ENCODE peak calls at places on chromosomes 7 and 10, in five cellular contexts. J, Z, W, U and G are unnamed samples.
A peak's percentile ranks its signal among the peaks of the same experiment; 100 is the strongest.

GRCh38 chr10:42783181-42783549 is 570 bp downstream of the BMS1 start:
- DNase-seq in J (peak; percentile 72), Z (no peak), W (peak; percentile 28), U (no peak), G (no peak)

GRCh38 chr7:132899833-132900232 is 182.1 kb downstream of the CHCHD3 start:
- DNase-seq in J (no peak), Z (no peak), W (peak; percentile 13), U (no peak), G (no peak)

GRCh38 chr7:120919466-120919865 is 31.1 kb upstream of the ING3 start:
- DNase-seq in J (no peak), Z (no peak), W (no peak), U (no peak), G (no peak)

GRCh38 chr7:157352506-157352905 is 15.7 kb downstream of the DNAJB6 start:
- DNase-seq in J (no peak), Z (no peak), W (no peak), U (no peak), G (peak; percentile 20)

GRCh38 chr7:115635367-115635766 is 395.2 kb downstream of the TFEC start:
- DNase-seq in J (no peak), Z (no peak), W (no peak), U (no peak), G (no peak)

GRCh38 chr7:139058963-139059362 is 23.1 kb upstream of the ZC3HAV1L start:
- DNase-seq in J (peak; percentile 28), Z (no peak), W (no peak), U (no peak), G (no peak)

GRCh38 chr7:76008156-76008687 is 13.8 kb upstream of the TMEM120A start:
- DNase-seq in J (no peak), Z (peak; percentile 17), W (no peak), U (no peak), G (no peak)

GRCh38 chr7:139482662-139483466 is 609 bp downstream of the KLRG2 start:
- DNase-seq in J (no peak), Z (no peak), W (peak; percentile 37), U (peak; percentile 86), G (no peak)

GRCh38 chr7:130838738-130839137 is 104.7 kb upstream of the KLF14 start:
- DNase-seq in J (peak; percentile 96), Z (no peak), W (peak; percentile 65), U (no peak), G (no peak)

GRCh38 chr10:106111241-106111640 is 1053.3 kb downstream of the SORCS1 start:
- DNase-seq in J (no peak), Z (no peak), W (no peak), U (no peak), G (no peak)

GRCh38 chr10:68992721-68993440 is 4.3 kb downstream of the KIFBP start:
- DNase-seq in J (peak; percentile 93), Z (no peak), W (no peak), U (no peak), G (no peak)

GRCh38 chr7:146740039-146740438 is 623.4 kb downstream of the CNTNAP2 start:
- DNase-seq in J (no peak), Z (no peak), W (no peak), U (no peak), G (no peak)

GRCh38 chr7:44269943-44270493 is 55.4 kb downstream of the CAMK2B start:
- DNase-seq in J (no peak), Z (no peak), W (no peak), U (no peak), G (no peak)

GRCh38 chr10:15045380-15045779 is 1.6 kb downstream of the OLAH start:
- DNase-seq in J (no peak), Z (no peak), W (no peak), U (no peak), G (no peak)

GRCh38 chr10:128087884-128088695 is 38.1 kb downstream of the MKI67 start:
- DNase-seq in J (no peak), Z (no peak), W (peak; percentile 24), U (peak; percentile 80), G (no peak)

GRCh38 chr7:26949319-26949718 is 84.9 kb upstream of the SKAP2 start:
- DNase-seq in J (no peak), Z (no peak), W (no peak), U (no peak), G (no peak)

GRCh38 chr10:8063128-8063908 is 8.8 kb downstream of the GATA3 start:
- DNase-seq in J (no peak), Z (no peak), W (no peak), U (peak; percentile 84), G (no peak)

GRCh38 chr7:47400741-47401206 is 181.1 kb downstream of the TNS3 start:
- DNase-seq in J (no peak), Z (no peak), W (no peak), U (peak; percentile 52), G (no peak)

GRCh38 chr7:3517344-3517743 is 216.3 kb downstream of the SDK1 start:
- DNase-seq in J (no peak), Z (no peak), W (no peak), U (no peak), G (no peak)

GRCh38 chr10:126581648-126582046 is 88.8 kb downstream of the C10orf90 start:
- DNase-seq in J (no peak), Z (no peak), W (no peak), U (no peak), G (no peak)

GRCh38 chr10:43211431-43212042 is 55.3 kb downstream of the RASGEF1A start:
- DNase-seq in J (no peak), Z (no peak), W (no peak), U (no peak), G (no peak)

GRCh38 chr7:150368884-150369739 is 490 bp downstream of the REPIN1 start:
- DNase-seq in J (peak; percentile 69), Z (peak; percentile 65), W (peak; percentile 78), U (peak; percentile 94), G (no peak)

GRCh38 chr7:17099083-17099973 is 199.1 kb upstream of the AHR start:
- DNase-seq in J (peak; percentile 52), Z (no peak), W (peak; percentile 93), U (no peak), G (no peak)

GRCh38 chr10:120260446-120260845 is 196.6 kb upstream of the PLPP4 start:
- DNase-seq in J (no peak), Z (no peak), W (no peak), U (no peak), G (no peak)

GRCh38 chr7:36514289-36515243 is 124.9 kb downstream of the ANLN start:
- DNase-seq in J (no peak), Z (no peak), W (no peak), U (peak; percentile 8), G (no peak)

GRCh38 chr7:142030294-142030693 is 34.6 kb downstream of the MGAM start:
- DNase-seq in J (no peak), Z (no peak), W (peak; percentile 37), U (no peak), G (no peak)

GRCh38 chr10:73018632-73019031 is 64.0 kb upstream of the PLA2G12B start:
- DNase-seq in J (no peak), Z (no peak), W (no peak), U (no peak), G (no peak)

GRCh38 chr7:90726623-90727022 is 130.5 kb downstream of the CDK14 start:
- DNase-seq in J (peak; percentile 62), Z (no peak), W (no peak), U (peak; percentile 55), G (no peak)

GRCh38 chr10:24814568-24815313 is 91.1 kb upstream of the ARHGAP21 start:
- DNase-seq in J (peak; percentile 68), Z (no peak), W (peak; percentile 63), U (no peak), G (no peak)
- H3K4me3 ChIP-seq in J (no peak overlapping the region), Z (no peak overlapping the region), W (no peak overlapping the region), U (no peak overlapping the region), G (no peak overlapping the region)

GRCh38 chr10:30488319-30488718 is 54.3 kb downstream of the MAP3K8 start:
- DNase-seq in J (no peak), Z (no peak), W (no peak), U (no peak), G (no peak)
- H3K4me3 ChIP-seq in J (no peak overlapping the region), Z (no peak overlapping the region), W (no peak overlapping the region), U (no peak overlapping the region), G (no peak overlapping the region)

GRCh38 chr7:106108988-106109387 is 3.1 kb downstream of the SYPL1 start:
- DNase-seq in J (no peak), Z (no peak), W (no peak), U (no peak), G (peak; percentile 62)

GRCh38 chr7:106110885-106111670 is 1.0 kb downstream of the SYPL1 start:
- DNase-seq in J (no peak), Z (peak; percentile 16), W (no peak), U (no peak), G (no peak)

GRCh38 chr7:106111671-106112117 is 418 bp downstream of the SYPL1 start:
- DNase-seq in J (no peak), Z (no peak), W (peak; percentile 78), U (no peak), G (no peak)

GRCh38 chr7:106112118-106112971 is at the start of gene SYPL1:
- DNase-seq in J (peak; percentile 82), Z (peak; percentile 91), W (peak; percentile 96), U (peak; percentile 98), G (peak; percentile 94)

GRCh38 chr7:106109521-106110237 is 2.4 kb downstream of the SYPL1 start:
- DNase-seq in J (no peak), Z (no peak), W (no peak), U (no peak), G (no peak)
- H3K4me3 ChIP-seq in J (no peak overlapping the region), Z (no peak overlapping the region), W (no peak overlapping the region), U (peak overlapping the region; percentile 89), G (no peak overlapping the region)

GRCh38 chr10:18501198-18501597 is 150.2 kb downstream of the NSUN6 start:
- DNase-seq in J (peak; percentile 46), Z (no peak), W (peak; percentile 22), U (no peak), G (no peak)
- H3K4me3 ChIP-seq in J (no peak overlapping the region), Z (no peak overlapping the region), W (no peak overlapping the region), U (no peak overlapping the region), G (no peak overlapping the region)

DNA sequence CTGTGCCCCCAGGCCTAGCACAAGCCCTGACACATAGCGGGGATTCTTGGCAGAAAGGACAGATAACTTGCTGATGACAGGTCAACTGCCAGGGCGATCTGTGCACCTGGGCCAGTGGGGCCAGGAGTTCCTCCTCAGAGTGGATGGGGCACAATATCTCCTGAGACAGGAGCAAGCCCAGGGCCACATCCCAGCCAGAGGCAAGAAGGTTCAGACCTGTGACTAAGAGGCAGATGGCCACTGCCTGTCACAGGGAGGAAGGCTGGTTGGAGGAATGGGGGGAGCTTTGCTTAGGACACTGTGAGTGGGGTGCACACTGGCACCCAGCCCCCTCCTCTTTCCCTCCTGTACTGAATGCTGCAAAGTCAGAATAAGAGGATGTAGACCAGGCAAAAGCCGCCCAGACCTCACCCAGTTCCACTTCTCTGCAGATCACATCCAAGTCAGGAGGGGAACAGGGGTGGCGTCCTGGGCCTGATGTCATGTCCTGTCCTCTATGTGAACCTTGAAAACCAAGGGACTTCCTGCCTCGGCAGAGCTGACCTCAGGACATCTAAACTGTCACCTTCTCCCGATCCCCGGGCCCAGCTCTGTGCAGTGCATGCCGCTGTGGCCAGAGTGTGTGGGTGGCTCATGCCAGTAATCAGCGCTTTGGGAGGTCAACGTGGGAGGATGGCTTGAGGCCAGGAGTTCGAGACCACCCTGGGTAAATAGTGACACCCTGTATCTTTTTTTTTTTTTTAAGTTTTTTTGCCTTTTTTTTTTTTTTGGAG is 1.3 kb downstream of the GUSB start:
- DNase-seq in J (peak; percentile 9), Z (peak; percentile 55), W (peak; percentile 45), U (no peak), G (peak; percentile 25)
- H3K4me3 ChIP-seq in J (peak overlapping the region; percentile 63), Z (peak overlapping the region; percentile 42), W (peak overlapping the region; percentile 76), U (peak overlapping the region; percentile 81), G (peak overlapping the region; percentile 80)